ENCODE peak calls at places on chromosomes 13 and 19, in seven cellular contexts. O, Z, F, D, W, H and K are unnamed samples.

GRCh38 chr13:42807866-42808265 is 26.5 kb downstream of the FAM216B start:
- DNase-seq in D (no peak), F (peak; percentile 60), Z (no peak), H (no peak), W (no peak), O (no peak), K (no peak)

GRCh38 chr19:13872339-13872694 is 4.6 kb upstream of the NANOS3 start:
- DNase-seq in W (no peak), F (no peak), H (no peak), O (no peak), Z (no peak), D (no peak), K (no peak)

GRCh38 chr13:44389003-44389666 is 15.5 kb downstream of the SERP2 start:
- DNase-seq in D (no peak), F (no peak), Z (no peak), H (no peak), O (no peak), W (no peak), K (no peak)

GRCh38 chr19:17777840-17778620 is 16.9 kb upstream of the B3GNT3 start:
- DNase-seq in W (peak; percentile 32), F (peak; percentile 78), Z (peak; percentile 85), H (peak; percentile 93), O (no peak), D (peak; percentile 54), K (no peak)

GRCh38 chr13:33364192-33364591 is 78.6 kb upstream of the STARD13 start:
- DNase-seq in Z (no peak), F (no peak), W (no peak), D (no peak), H (no peak), O (no peak), K (no peak)

GRCh38 chr13:53782400-53783030 is 753.9 kb downstream of the OLFM4 start:
- DNase-seq in D (no peak), O (no peak), F (peak; percentile 27), Z (peak; percentile 46), H (no peak), W (no peak), K (peak; percentile 65)

GRCh38 chr19:29942404-29943261 is 594 bp downstream of the URI1 start:
- DNase-seq in H (peak; percentile 94), Z (peak; percentile 70), F (peak; percentile 60), D (peak; percentile 57), O (no peak), W (peak; percentile 76), K (peak; percentile 51)

GRCh38 chr13:32824671-32825070 is 191.6 kb upstream of the KL start:
- DNase-seq in W (no peak), D (no peak), Z (no peak), F (peak; percentile 95), H (no peak), O (peak; percentile 37), K (no peak)

GRCh38 chr13:33167521-33167920 is 118.0 kb downstream of the STARD13 start:
- DNase-seq in F (no peak), Z (no peak), W (no peak), O (no peak), H (no peak), D (no peak), K (no peak)

GRCh38 chr13:113771709-113772331 is 12.8 kb downstream of the TMEM255B start:
- DNase-seq in Z (no peak), F (peak; percentile 46), H (no peak), O (no peak), W (no peak), D (no peak), K (no peak)

GRCh38 chr19:11096210-11096841 is 7.1 kb downstream of the LDLR start:
- DNase-seq in H (no peak), F (peak; percentile 75), Z (no peak), W (peak; percentile 52), D (no peak), O (no peak), K (no peak)

GRCh38 chr13:32409561-32410440 is 18.1 kb downstream of the N4BP2L1 start:
- DNase-seq in D (no peak), W (no peak), F (peak; percentile 54), Z (peak; percentile 27), H (peak; percentile 72), O (no peak), K (no peak)

GRCh38 chr19:12867120-12868099 is 13.8 kb downstream of the DNASE2 start:
- DNase-seq in W (peak; percentile 73), H (peak; percentile 89), Z (peak; percentile 94), F (peak; percentile 62), D (no peak), O (no peak), K (peak; percentile 88)

GRCh38 chr13:51785592-51786424 is 18.2 kb downstream of the DHRS12 start:
- DNase-seq in Z (peak; percentile 67), F (peak; percentile 84), O (no peak), D (no peak), W (no peak), H (no peak), K (peak; percentile 83)

GRCh38 chr19:3123088-3123721 is 12.6 kb upstream of the GNA15 start:
- DNase-seq in D (no peak), F (no peak), H (peak; percentile 77), O (no peak), W (no peak), Z (no peak), K (no peak)

GRCh38 chr19:41689993-41690800 is 2.1 kb upstream of the CEACAM7 start:
- DNase-seq in W (no peak), D (no peak), H (no peak), F (no peak), O (peak; percentile 89), Z (no peak), K (no peak)

GRCh38 chr13:98416408-98416807 is 160.5 kb downstream of the STK24 start:
- DNase-seq in W (no peak), D (no peak), Z (no peak), O (no peak), F (no peak), H (no peak), K (peak; percentile 87)

GRCh38 chr19:49927526-49928264 is 1.3 kb upstream of the ATF5 start:
- DNase-seq in O (no peak), H (no peak), D (no peak), F (no peak), W (no peak), Z (no peak), K (no peak)